ENCODE peak calls at places on chromosome X, in nine cellular contexts. Z is cardiac fibroblast, X is BJ, B is GM12865, H is astrocyte of the cerebellum, K is ascending aorta, R is endothelial cell, S is epithelial cell of esophagus, O is fibroblast of lung. N is an unnamed sample.

GRCh38 chrX:104566921-104567501 is 1.0 kb downstream of the IL1RAPL2 start:
- DNase-seq in Z (no peak), X (no peak), B (no peak), H (no peak), K (no peak), R (peak; percentile 14), S (peak; percentile 0), O (no peak), N (no peak)

GRCh38 chrX:82627568-82627967 is 880.5 kb upstream of the POU3F4 start:
- DNase-seq in Z (no peak), X (no peak), B (no peak), H (no peak), K (no peak), R (no peak), S (no peak), O (no peak), N (no peak)

GRCh38 chrX:7127058-7127457 is 20.5 kb upstream of the STS start:
- DNase-seq in Z (no peak), X (no peak), B (no peak), H (no peak), K (no peak), R (no peak), S (no peak), O (peak; percentile 24), N (no peak)

GRCh38 chrX:5730561-5730960 is 498.1 kb downstream of the NLGN4X start:
- DNase-seq in Z (no peak), X (no peak), B (no peak), H (no peak), K (no peak), R (no peak), S (no peak), O (peak; percentile 30), N (no peak)

GRCh38 chrX:135213200-135213844 is 38.5 kb upstream of the ETDA start:
- DNase-seq in Z (no peak), X (no peak), B (peak; percentile 15), H (no peak), K (no peak), R (no peak), S (no peak), O (no peak), N (no peak)

GRCh38 chrX:116667346-116667745 is 204.6 kb upstream of the CT83 start:
- DNase-seq in Z (no peak), X (no peak), B (no peak), H (no peak), K (no peak), R (no peak), S (no peak), O (no peak), N (no peak)

GRCh38 chrX:13506574-13506973 is 62.8 kb upstream of the EGFL6 start:
- DNase-seq in Z (peak; percentile 67), X (no peak), B (peak; percentile 58), H (peak; percentile 49), K (no peak), R (peak; percentile 14), S (peak; percentile 38), O (peak; percentile 37), N (no peak)

GRCh38 chrX:102934624-102935023 is 2.4 kb upstream of the RAB40AL start:
- DNase-seq in Z (peak; percentile 27), X (no peak), B (peak; percentile 35), H (no peak), K (no peak), R (peak; percentile 28), S (peak; percentile 35), O (no peak), N (no peak)

GRCh38 chrX:69189972-69190371 is 24.7 kb upstream of the PJA1 start:
- DNase-seq in Z (peak; percentile 19), X (no peak), B (no peak), H (no peak), K (no peak), R (no peak), S (no peak), O (no peak), N (no peak)

GRCh38 chrX:115058276-115058675 is 40.9 kb upstream of the IL13RA2 start:
- DNase-seq in Z (peak; percentile 92), X (peak; percentile 85), B (no peak), H (peak; percentile 88), K (no peak), R (no peak), S (peak; percentile 10), O (peak; percentile 88), N (no peak)

GRCh38 chrX:2894885-2895292 is 34.2 kb downstream of the ARSD start:
- DNase-seq in Z (peak; percentile 39), X (peak; percentile 39), B (no peak), H (peak; percentile 4), K (no peak), R (no peak), S (peak; percentile 47), O (peak; percentile 29), N (no peak)

GRCh38 chrX:122625239-122625638 is 558.8 kb upstream of the GRIA3 start:
- DNase-seq in Z (no peak), X (no peak), B (no peak), H (no peak), K (no peak), R (no peak), S (peak; percentile 41), O (peak; percentile 66), N (no peak)

GRCh38 chrX:25084446-25084845 is 68.7 kb upstream of the ARX start:
- DNase-seq in Z (no peak), X (no peak), B (no peak), H (no peak), K (no peak), R (no peak), S (no peak), O (no peak), N (no peak)

GRCh38 chrX:46913710-46914109 is 1.5 kb downstream of the JADE3 start:
- DNase-seq in Z (peak; percentile 51), X (no peak), B (peak; percentile 21), H (no peak), K (no peak), R (peak; percentile 4), S (peak; percentile 66), O (peak; percentile 27), N (no peak)

GRCh38 chrX:69158166-69159040 is 6.8 kb downstream of the PJA1 start:
- DNase-seq in Z (peak; percentile 79), X (no peak), B (peak; percentile 61), H (peak; percentile 31), K (no peak), R (peak; percentile 24), S (peak; percentile 84), O (peak; percentile 72), N (no peak)

DNA sequence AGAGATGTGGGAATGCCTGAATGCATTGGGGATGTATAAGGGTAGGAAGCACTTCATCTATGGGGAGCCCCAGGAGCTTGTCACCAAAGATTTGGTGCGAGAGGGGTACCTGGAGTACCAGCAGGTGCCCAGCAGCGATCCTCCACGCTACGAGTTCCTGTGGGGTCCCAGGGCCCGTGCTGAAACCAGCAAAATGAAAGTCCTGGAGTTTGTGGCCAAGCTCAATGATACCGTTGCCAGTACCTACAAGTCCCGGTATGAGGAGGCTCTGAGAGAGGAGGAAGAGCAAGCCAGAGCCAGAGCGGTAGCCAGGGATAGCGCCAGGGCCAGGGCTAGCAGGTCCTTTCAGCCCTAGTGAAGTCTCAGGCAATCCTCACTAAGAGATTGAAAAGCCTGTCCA is 3.8 kb downstream of the MAGEB17 start:
- DNase-seq in Z (no peak), X (no peak), B (no peak), H (no peak), K (no peak), R (no peak), S (no peak), O (no peak), N (no peak)
- TF ChIP-seq CTCF in Z (no peak), X (no peak), B (no peak), H (no peak), K (no peak), R (no peak), S (no peak), O (no peak), N (no peak)

GRCh38 chrX:56281789-56282188 is 49.6 kb downstream of the KLF8 start:
- DNase-seq in Z (peak; percentile 31), X (no peak), B (peak; percentile 4), H (peak; percentile 1), K (no peak), R (peak; percentile 3), S (peak; percentile 29), O (no peak), N (no peak)
- TF ChIP-seq CTCF in Z (no peak), X (peak; percentile 6), B (no peak), H (peak; percentile 4), K (no peak), R (no peak), S (peak; percentile 33), O (no peak), N (no peak)

GRCh38 chrX:125709074-125709473 is 389.4 kb downstream of the TEX13C start:
- DNase-seq in Z (no peak), X (no peak), B (no peak), H (no peak), K (no peak), R (no peak), S (no peak), O (no peak), N (no peak)
- TF ChIP-seq CTCF in Z (no peak), X (no peak), B (no peak), H (no peak), K (no peak), R (no peak), S (no peak), O (no peak), N (no peak)

DNA sequence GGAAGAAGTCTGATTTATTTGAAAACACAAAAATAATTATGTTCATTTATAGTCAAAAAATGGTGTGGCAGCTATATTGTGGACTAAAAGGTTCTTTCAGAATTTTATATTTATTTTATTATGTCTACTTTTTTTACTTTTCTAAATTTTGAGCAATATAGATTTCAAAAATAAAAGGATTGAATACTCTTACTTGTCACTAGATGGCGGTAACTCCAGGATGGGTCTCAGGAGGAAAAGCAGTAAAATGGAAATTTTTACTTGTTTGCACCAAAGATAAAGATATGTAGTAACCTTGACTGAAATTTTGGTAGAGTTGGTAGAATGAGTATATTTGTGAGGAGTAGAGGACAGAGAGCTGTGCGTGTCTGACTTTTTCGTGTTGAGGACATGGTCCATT is 14.5 kb upstream of the DACH2 start:
- DNase-seq in Z (peak; percentile 10), X (no peak), B (peak; percentile 10), H (peak; percentile 2), K (no peak), R (no peak), S (peak; percentile 12), O (peak; percentile 11), N (no peak)
- TF ChIP-seq CTCF in Z (peak; percentile 46), X (peak; percentile 46), B (peak; percentile 26), H (peak; percentile 67), K (peak; percentile 55), R (peak; percentile 30), S (peak; percentile 58), O (peak; percentile 46), N (no peak)

DNA sequence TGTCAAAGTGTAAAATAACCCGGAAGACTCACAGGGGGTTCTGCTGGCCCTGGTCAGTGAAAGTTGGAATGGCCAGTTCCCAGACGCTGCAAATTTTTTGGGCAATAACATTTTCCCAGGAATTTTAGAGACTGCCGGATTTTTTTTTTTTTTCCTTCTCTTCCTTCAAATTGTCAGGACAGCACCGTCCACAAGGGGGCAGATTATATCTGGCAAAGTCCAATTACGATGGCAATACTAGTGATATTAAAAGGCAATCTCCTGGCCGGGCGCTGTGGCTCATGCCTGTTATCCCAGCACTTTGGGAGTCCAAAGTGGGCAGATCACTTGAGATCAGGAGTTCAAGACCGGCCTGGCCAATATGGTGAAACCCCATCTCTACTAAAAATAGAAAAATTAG is 20.5 kb downstream of the SLC25A5 start:
- DNase-seq in Z (peak; percentile 68), X (no peak), B (peak; percentile 39), H (no peak), K (no peak), R (peak; percentile 23), S (peak; percentile 54), O (peak; percentile 27), N (no peak)
- TF ChIP-seq CTCF in Z (peak; percentile 42), X (peak; percentile 59), B (peak; percentile 42), H (peak; percentile 51), K (peak; percentile 65), R (peak; percentile 57), S (peak; percentile 51), O (peak; percentile 43), N (no peak)

N was measured in omental fat pad.